ENCODE peak calls at places on chromosome 10, in five cellular contexts. W is HCT116, S is neural progenitor cell, G is SK-N-SH, L is GM23338. P is an unnamed sample.
A peak's percentile ranks its signal among the peaks of the same experiment; 100 is the strongest.

GRCh38 chr10:4174197-4174596 is 389.2 kb upstream of the KLF6 start:
- DNase-seq in W (no peak), S (peak; percentile 49), G (peak; percentile 15), L (peak; percentile 54), P (no peak)

GRCh38 chr10:72597897-72598296 is 28.0 kb downstream of the MICU1 start:
- DNase-seq in W (no peak), S (no peak), G (no peak), L (no peak), P (no peak)

GRCh38 chr10:79342811-79343541 is 4.3 kb upstream of the PPIF start:
- DNase-seq in W (no peak), S (no peak), G (no peak), L (no peak), P (no peak)

GRCh38 chr10:34859170-34859569 is 44.1 kb upstream of the PARD3 start:
- DNase-seq in W (no peak), S (no peak), G (no peak), L (no peak), P (no peak)

GRCh38 chr10:99536400-99537254 is 3.9 kb downstream of the NKX2-3 start:
- DNase-seq in W (no peak), S (peak; percentile 92), G (peak; percentile 71), L (peak; percentile 72), P (no peak)

GRCh38 chr10:88091490-88092061 is 228.2 kb downstream of the PTEN start:
- DNase-seq in W (no peak), S (no peak), G (no peak), L (no peak), P (no peak)

GRCh38 chr10:110739811-110740271 is 95.7 kb downstream of the RBM20 start:
- DNase-seq in W (peak; percentile 15), S (no peak), G (no peak), L (no peak), P (no peak)

GRCh38 chr10:103729851-103730250 is 125.5 kb downstream of the SH3PXD2A start:
- DNase-seq in W (no peak), S (no peak), G (no peak), L (no peak), P (no peak)

GRCh38 chr10:116466715-116467422 is 39.2 kb downstream of the PNLIPRP3 start:
- DNase-seq in W (no peak), S (no peak), G (no peak), L (no peak), P (no peak)

GRCh38 chr10:77111611-77112550 is 525.7 kb downstream of the KCNMA1 start:
- DNase-seq in W (peak; percentile 16), S (peak; percentile 63), G (peak; percentile 76), L (peak; percentile 74), P (peak; percentile 73)

GRCh38 chr10:51699475-51700227 is at the start of gene CSTF2T:
- DNase-seq in W (peak; percentile 94), S (peak; percentile 96), G (peak; percentile 64), L (peak; percentile 97), P (peak; percentile 93)

GRCh38 chr10:52491246-52492000 is 177.3 kb downstream of the DKK1 start:
- DNase-seq in W (no peak), S (no peak), G (no peak), L (no peak), P (no peak)

GRCh38 chr10:133167693-133168616 is 7.9 kb downstream of the KNDC1 start:
- DNase-seq in W (no peak), S (no peak), G (no peak), L (no peak), P (no peak)

GRCh38 chr10:86659721-86660438 is 5.5 kb downstream of the OPN4 start:
- DNase-seq in W (no peak), S (no peak), G (no peak), L (no peak), P (no peak)

GRCh38 chr10:89670926-89671325 is 25.9 kb upstream of the PANK1 start:
- DNase-seq in W (no peak), S (no peak), G (no peak), L (no peak), P (no peak)

GRCh38 chr10:35372329-35372728 is 36.0 kb downstream of the CCNY start:
- DNase-seq in W (no peak), S (no peak), G (no peak), L (no peak), P (no peak)

GRCh38 chr10:35739998-35740397 is 97.9 kb upstream of the FZD8 start:
- DNase-seq in W (no peak), S (no peak), G (no peak), L (no peak), P (no peak)

GRCh38 chr10:97765201-97765600 is 6.6 kb downstream of the SFRP5 start:
- DNase-seq in W (no peak), S (no peak), G (no peak), L (no peak), P (no peak)

GRCh38 chr10:11425288-11425595 is 186.2 kb downstream of the USP6NL start:
- DNase-seq in W (no peak), S (no peak), G (no peak), L (no peak), P (no peak)

GRCh38 chr10:132415956-132416355 is 19.0 kb downstream of the PWWP2B start:
- DNase-seq in W (no peak), S (no peak), G (no peak), L (no peak), P (no peak)

GRCh38 chr10:101145750-101146391 is 14.8 kb downstream of the TLX1 start:
- DNase-seq in W (no peak), S (no peak), G (peak; percentile 52), L (no peak), P (no peak)

GRCh38 chr10:132973903-132974241 is 31.5 kb upstream of the CFAP46 start:
- DNase-seq in W (no peak), S (no peak), G (no peak), L (no peak), P (no peak)

GRCh38 chr10:55311823-55312431 is 510.9 kb upstream of the PCDH15 start:
- DNase-seq in W (no peak), S (no peak), G (peak; percentile 14), L (no peak), P (no peak)

GRCh38 chr10:20614911-20615310 is 282.2 kb downstream of the NEBL start:
- DNase-seq in W (no peak), S (no peak), G (no peak), L (peak; percentile 79), P (no peak)

GRCh38 chr10:65798133-65798532 is 1127.7 kb upstream of the LRRTM3 start:
- DNase-seq in W (no peak), S (no peak), G (no peak), L (no peak), P (no peak)

GRCh38 chr10:34761443-34761842 is 53.7 kb downstream of the PARD3 start:
- DNase-seq in W (no peak), S (no peak), G (no peak), L (no peak), P (no peak)

GRCh38 chr10:31940839-31941653 is 12.4 kb upstream of the ARHGAP12 start:
- DNase-seq in W (peak; percentile 99), S (no peak), G (peak; percentile 69), L (no peak), P (peak; percentile 83)

GRCh38 chr10:36669615-36670325 is 455.6 kb upstream of the ANKRD30A start:
- DNase-seq in W (no peak), S (peak; percentile 43), G (no peak), L (no peak), P (no peak)

GRCh38 chr10:67665491-67665890 is 30.5 kb downstream of the CTNNA3 start:
- DNase-seq in W (peak; percentile 64), S (no peak), G (no peak), L (peak; percentile 19), P (peak; percentile 7)

GRCh38 chr10:89085153-89085552 is 94.6 kb downstream of the FAS start:
- DNase-seq in W (no peak), S (no peak), G (no peak), L (no peak), P (no peak)

GRCh38 chr10:106424076-106424475 is 740.4 kb downstream of the SORCS1 start:
- DNase-seq in W (no peak), S (no peak), G (no peak), L (no peak), P (no peak)
- TF ChIP-seq EZH2phosphoT487 in W (no peak), S (no peak), G (no peak), L (no peak), P (no peak)

GRCh38 chr10:30359373-30360206 is 10.5 kb upstream of the MTPAP start:
- DNase-seq in W (peak; percentile 82), S (peak; percentile 79), G (peak; percentile 74), L (peak; percentile 89), P (peak; percentile 73)
- TF ChIP-seq EZH2phosphoT487 in W (no peak), S (no peak), G (no peak), L (no peak), P (no peak)

GRCh38 chr10:44020322-44021111 is 364.4 kb downstream of the CXCL12 start:
- DNase-seq in W (no peak), S (no peak), G (no peak), L (no peak), P (no peak)

GRCh38 chr10:44016589-44017482 is 368.1 kb downstream of the CXCL12 start:
- DNase-seq in W (no peak), S (no peak), G (no peak), L (no peak), P (no peak)

GRCh38 chr10:44014644-44015250 is 366.1 kb upstream of the ZNF32 start:
- DNase-seq in W (no peak), S (no peak), G (no peak), L (no peak), P (no peak)

GRCh38 chr10:44016101-44016500 is 367.4 kb upstream of the ZNF32 start:
- DNase-seq in W (no peak), S (no peak), G (no peak), L (no peak), P (no peak)

GRCh38 chr10:44017483-44018145 is 367.3 kb downstream of the CXCL12 start:
- DNase-seq in W (no peak), S (no peak), G (no peak), L (no peak), P (no peak)
- TF ChIP-seq EZH2phosphoT487 in W (no peak), S (no peak), G (no peak), L (no peak), P (no peak)

GRCh38 chr10:50063100-50063499 is 4.7 kb upstream of the WASHC2A start:
- DNase-seq in W (no peak), S (peak; percentile 40), G (peak; percentile 62), L (peak; percentile 57), P (no peak)
- TF ChIP-seq EZH2phosphoT487 in W (no peak), S (no peak), G (no peak), L (no peak), P (no peak)

GRCh38 chr10:129472696-129473555 is 5.9 kb downstream of the MGMT start:
- DNase-seq in W (no peak), S (no peak), G (no peak), L (no peak), P (no peak)

GRCh38 chr10:129477051-129477450 is 10.0 kb downstream of the MGMT start:
- DNase-seq in W (no peak), S (no peak), G (no peak), L (no peak), P (no peak)

GRCh38 chr10:129474642-129475041 is 7.6 kb downstream of the MGMT start:
- DNase-seq in W (no peak), S (no peak), G (no peak), L (no peak), P (no peak)

GRCh38 chr10:129471447-129471846 is 4.4 kb downstream of the MGMT start:
- DNase-seq in W (no peak), S (no peak), G (no peak), L (no peak), P (no peak)

DNA sequence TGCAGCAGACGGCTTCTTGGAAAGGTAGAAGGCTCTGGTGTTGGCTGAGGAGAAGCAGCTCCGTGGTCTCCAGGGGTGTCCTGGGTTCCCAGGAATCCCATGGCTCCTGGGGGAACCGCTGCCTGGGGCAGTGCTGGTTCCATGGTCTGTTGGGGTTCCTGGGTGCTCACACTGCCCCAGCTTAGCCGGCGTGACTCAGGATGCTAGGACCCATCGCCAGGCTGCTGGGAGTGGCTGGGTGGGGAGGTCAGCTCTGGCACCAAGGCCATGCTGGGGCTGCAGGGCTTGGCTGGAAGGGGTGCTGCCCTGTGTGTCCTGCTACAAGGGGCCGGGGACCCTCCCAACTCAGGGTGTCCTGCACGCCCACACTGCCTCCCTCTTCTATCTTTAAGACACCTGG is 9.4 kb downstream of the MGMT start:
- DNase-seq in W (no peak), S (no peak), G (no peak), L (no peak), P (no peak)
- TF ChIP-seq EZH2phosphoT487 in W (no peak), S (no peak), G (no peak), L (no peak), P (no peak)

P was measured in hepatocyte.